ENCODE peak calls at places on chromosomes 3 and 15, in eight cellular contexts. I is K562, W is heart left ventricle, B is psoas muscle, R is right cardiac atrium, F is PC-3, T is left lung, V is foreskin keratinocyte. U is an unnamed sample.
A peak's percentile ranks its signal among the peaks of the same experiment; 100 is the strongest.

GRCh38 chr3:186208328-186208989 is 99.6 kb upstream of the ETV5 start:
- ATAC-seq in I (no peak), W (no peak), B (no peak), R (no peak), F (no peak), T (no peak), V (no peak), U (no peak)

GRCh38 chr3:39148116-39149058 is 5.0 kb downstream of the CSRNP1 start:
- ATAC-seq in I (no peak), W (no peak), B (no peak), R (no peak), F (no peak), T (no peak), V (no peak), U (no peak)

GRCh38 chr3:143152043-143152442 is 32.5 kb downstream of the CHST2 start:
- ATAC-seq in I (peak; percentile 32), W (no peak), B (no peak), R (no peak), F (no peak), T (no peak), V (no peak), U (no peak)

GRCh38 chr15:34610388-34610787 is 26.9 kb upstream of the GOLGA8B start:
- ATAC-seq in I (peak; percentile 65), W (no peak), B (no peak), R (no peak), F (peak; percentile 94), T (no peak), V (no peak), U (no peak)

GRCh38 chr3:195237981-195238625 is 32.9 kb downstream of the XXYLT1 start:
- ATAC-seq in I (no peak), W (no peak), B (no peak), R (no peak), F (no peak), T (no peak), V (no peak), U (no peak)

GRCh38 chr3:51789437-51789836 is 10.4 kb upstream of the IQCF6 start:
- ATAC-seq in I (no peak), W (no peak), B (no peak), R (no peak), F (no peak), T (no peak), V (no peak), U (no peak)

GRCh38 chr3:70614111-70614510 is 301.7 kb upstream of the MDFIC2 start:
- ATAC-seq in I (no peak), W (no peak), B (no peak), R (no peak), F (no peak), T (no peak), V (no peak), U (no peak)

GRCh38 chr15:29921130-29921601 is 98.9 kb upstream of the TJP1 start:
- ATAC-seq in I (no peak), W (no peak), B (no peak), R (no peak), F (peak; percentile 27), T (peak; percentile 20), V (peak; percentile 63), U (no peak)

GRCh38 chr3:4011136-4011535 is 211.9 kb downstream of the LRRN1 start:
- ATAC-seq in I (no peak), W (no peak), B (peak; percentile 44), R (no peak), F (no peak), T (no peak), V (no peak), U (peak; percentile 39)

GRCh38 chr3:71089271-71089670 is 494.3 kb downstream of the FOXP1 start:
- ATAC-seq in I (no peak), W (no peak), B (no peak), R (no peak), F (peak; percentile 77), T (no peak), V (peak; percentile 45), U (no peak)

GRCh38 chr15:95865330-95865739 is 465.2 kb upstream of the NR2F2 start:
- ATAC-seq in I (no peak), W (no peak), B (no peak), R (no peak), F (no peak), T (no peak), V (no peak), U (no peak)

GRCh38 chr3:120673116-120673515 is 8.9 kb downstream of the HGD start:
- ATAC-seq in I (no peak), W (peak; percentile 33), B (no peak), R (no peak), F (no peak), T (no peak), V (no peak), U (no peak)

GRCh38 chr3:183298708-183299153 is 45.7 kb downstream of the B3GNT5 start:
- ATAC-seq in I (peak; percentile 75), W (peak; percentile 84), B (peak; percentile 79), R (peak; percentile 52), F (peak; percentile 45), T (peak; percentile 62), V (peak; percentile 90), U (peak; percentile 76)

GRCh38 chr3:102162251-102162650 is 272.6 kb upstream of the ZPLD1 start:
- ATAC-seq in I (no peak), W (no peak), B (no peak), R (no peak), F (no peak), T (no peak), V (no peak), U (no peak)

GRCh38 chr3:46609074-46609735 is 3.1 kb upstream of the FAM240A start:
- ATAC-seq in I (no peak), W (no peak), B (peak; percentile 49), R (peak; percentile 52), F (no peak), T (no peak), V (no peak), U (no peak)

GRCh38 chr3:116339441-116340028 is 105.8 kb downstream of the LSAMP start:
- ATAC-seq in I (no peak), W (no peak), B (no peak), R (peak; percentile 51), F (no peak), T (peak; percentile 50), V (no peak), U (no peak)

GRCh38 chr3:132004571-132004970 is 30.2 kb downstream of the CPNE4 start:
- ATAC-seq in I (no peak), W (no peak), B (no peak), R (no peak), F (no peak), T (no peak), V (no peak), U (no peak)

GRCh38 chr3:132002039-132002438 is 32.8 kb downstream of the CPNE4 start:
- ATAC-seq in I (no peak), W (no peak), B (no peak), R (no peak), F (no peak), T (no peak), V (no peak), U (no peak)

GRCh38 chr3:132003685-132004084 is 31.1 kb downstream of the CPNE4 start:
- ATAC-seq in I (no peak), W (no peak), B (no peak), R (no peak), F (no peak), T (no peak), V (no peak), U (no peak)

GRCh38 chr3:131998027-131998426 is 36.8 kb downstream of the CPNE4 start:
- ATAC-seq in I (no peak), W (no peak), B (no peak), R (no peak), F (no peak), T (no peak), V (no peak), U (no peak)

GRCh38 chr3:132001036-132001435 is 33.8 kb downstream of the CPNE4 start:
- ATAC-seq in I (no peak), W (no peak), B (no peak), R (no peak), F (no peak), T (no peak), V (no peak), U (no peak)
- H3K4me1 ChIP-seq in I (no peaks in the 10 kb centered on the region), W (no peaks in the 10 kb centered on the region), B (no peaks in the 10 kb centered on the region), R (no peaks in the 10 kb centered on the region), F (peaks cover 4% of the 10 kb centered on the region), T (no peaks in the 10 kb centered on the region), V (no peaks in the 10 kb centered on the region), U (no peaks in the 10 kb centered on the region)

GRCh38 chr15:92650966-92651365 is 4.6 kb downstream of the FAM174B start:
- ATAC-seq in I (no peak), W (no peak), B (no peak), R (no peak), F (no peak), T (no peak), V (no peak), U (no peak)
- H3K4me1 ChIP-seq in I (no peaks in the 10 kb centered on the region), W (peaks cover 6% of the 10 kb centered on the region), B (no peaks in the 10 kb centered on the region), R (peaks cover 12% of the 10 kb centered on the region), F (peaks cover 40% of the 10 kb centered on the region), T (no peaks in the 10 kb centered on the region), V (no peaks in the 10 kb centered on the region), U (peaks cover 73% of the 10 kb centered on the region)

GRCh38 chr15:66881173-66881905 is 179.3 kb downstream of the SMAD6 start:
- ATAC-seq in I (no peak), W (no peak), B (no peak), R (no peak), F (no peak), T (no peak), V (no peak), U (no peak)
- H3K4me1 ChIP-seq in I (no peaks in the 10 kb centered on the region), W (peaks cover 42% of the 10 kb centered on the region), B (peaks cover 40% of the 10 kb centered on the region), R (peaks cover 22% of the 10 kb centered on the region), F (peaks cover 29% of the 10 kb centered on the region), T (peaks cover 11% of the 10 kb centered on the region), V (peaks cover 12% of the 10 kb centered on the region), U (no peaks in the 10 kb centered on the region)

GRCh38 chr3:30664449-30664848 is 58.0 kb downstream of the TGFBR2 start:
- ATAC-seq in I (no peak), W (no peak), B (no peak), R (no peak), F (no peak), T (no peak), V (no peak), U (no peak)
- H3K4me1 ChIP-seq in I (no peaks in the 10 kb centered on the region), W (peaks cover 47% of the 10 kb centered on the region), B (peaks cover 27% of the 10 kb centered on the region), R (peaks cover 16% of the 10 kb centered on the region), F (peaks cover 18% of the 10 kb centered on the region), T (peaks cover 21% of the 10 kb centered on the region), V (peaks cover 29% of the 10 kb centered on the region), U (peaks cover 17% of the 10 kb centered on the region)